ENCODE peak calls at places on chromosomes 16 and 17, in eight cellular contexts. J, T, W, K, R, S, Y and X are unnamed samples.

GRCh38 chr17:44599298-44600175 is 42.3 kb downstream of the FZD2 start:
- DNase-seq in J (peak), T (peak), W (peak), K (peak), R (peak), S (no peak), Y (no peak), X (peak)

GRCh38 chr17:9056566-9056965 is 35.3 kb downstream of the NTN1 start:
- DNase-seq in J (no peak), T (peak), W (no peak), K (no peak), R (no peak), S (no peak), Y (no peak), X (no peak)

GRCh38 chr17:82200743-82201497 is 11.7 kb downstream of the CCDC57 start:
- DNase-seq in J (no peak), T (no peak), W (no peak), K (no peak), R (no peak), S (no peak), Y (no peak), X (no peak)

GRCh38 chr17:32297424-32297823 is 31.8 kb downstream of the RHBDL3 start:
- DNase-seq in J (no peak), T (no peak), W (no peak), K (no peak), R (no peak), S (no peak), Y (no peak), X (no peak)

GRCh38 chr16:21580807-21581206 is 18.6 kb upstream of the METTL9 start:
- DNase-seq in J (no peak), T (no peak), W (no peak), K (no peak), R (no peak), S (no peak), Y (no peak), X (no peak)

GRCh38 chr16:19994771-19995170 is 78.9 kb downstream of the GPR139 start:
- DNase-seq in J (no peak), T (no peak), W (no peak), K (no peak), R (no peak), S (no peak), Y (no peak), X (no peak)

GRCh38 chr16:53084736-53085538 is 30.1 kb downstream of the CHD9 start:
- DNase-seq in J (no peak), T (no peak), W (no peak), K (no peak), R (no peak), S (no peak), Y (no peak), X (no peak)

GRCh38 chr17:50421308-50422031 is 4.5 kb upstream of the ACSF2 start:
- DNase-seq in J (peak), T (no peak), W (no peak), K (no peak), R (no peak), S (no peak), Y (no peak), X (no peak)

GRCh38 chr17:683499-684254 is 31.0 kb downstream of the VPS53 start:
- DNase-seq in J (no peak), T (no peak), W (no peak), K (no peak), R (no peak), S (no peak), Y (no peak), X (no peak)

GRCh38 chr16:24544640-24545039 is 5.3 kb downstream of the RBBP6 start:
- DNase-seq in J (peak), T (no peak), W (no peak), K (peak), R (no peak), S (no peak), Y (no peak), X (no peak)

GRCh38 chr17:70217571-70217970 is 48.2 kb downstream of the KCNJ2 start:
- DNase-seq in J (no peak), T (no peak), W (no peak), K (no peak), R (no peak), S (no peak), Y (no peak), X (no peak)

GRCh38 chr16:82402665-82403218 is 224.0 kb upstream of the CDH13 start:
- DNase-seq in J (no peak), T (no peak), W (no peak), K (no peak), R (no peak), S (no peak), Y (no peak), X (no peak)

GRCh38 chr16:10949424-10949970 is 5.1 kb downstream of the CLEC16A start:
- DNase-seq in J (peak), T (no peak), W (no peak), K (peak), R (no peak), S (no peak), Y (no peak), X (peak)

GRCh38 chr17:32015245-32016013 is 8.2 kb downstream of the LRRC37B start:
- DNase-seq in J (no peak), T (no peak), W (no peak), K (peak), R (no peak), S (no peak), Y (no peak), X (peak)

GRCh38 chr17:41529491-41529915 is 1.4 kb upstream of the KRT19 start:
- DNase-seq in J (no peak), T (no peak), W (no peak), K (no peak), R (no peak), S (no peak), Y (no peak), X (no peak)

GRCh38 chr17:49952209-49952911 is 16.6 kb upstream of the DLX4 start:
- DNase-seq in J (peak), T (peak), W (peak), K (peak), R (peak), S (peak), Y (peak), X (peak)

GRCh38 chr17:72342582-72343527 is 222.0 kb downstream of the SOX9 start:
- DNase-seq in J (peak), T (peak), W (no peak), K (peak), R (no peak), S (peak), Y (peak), X (no peak)
- H3K4me3 ChIP-seq in J (no peak), T (no peak), W (no peak), K (peak), R (no peak), S (no peak), Y (peak), X (no peak)

GRCh38 chr16:23428351-23428750 is 24.6 kb downstream of the COG7 start:
- DNase-seq in J (no peak), T (no peak), W (no peak), K (peak), R (no peak), S (no peak), Y (no peak), X (no peak)

GRCh38 chr16:23435500-23435899 is 17.5 kb downstream of the COG7 start:
- DNase-seq in J (peak), T (peak), W (peak), K (peak), R (no peak), S (peak), Y (peak), X (peak)

GRCh38 chr16:23434380-23434779 is 18.6 kb downstream of the COG7 start:
- DNase-seq in J (peak), T (no peak), W (no peak), K (peak), R (peak), S (no peak), Y (no peak), X (peak)

GRCh38 chr16:23433261-23433920 is 19.6 kb downstream of the COG7 start:
- DNase-seq in J (no peak), T (no peak), W (peak), K (no peak), R (no peak), S (no peak), Y (no peak), X (no peak)

GRCh38 chr16:23432176-23433128 is 20.5 kb downstream of the COG7 start:
- DNase-seq in J (peak), T (no peak), W (no peak), K (no peak), R (no peak), S (no peak), Y (no peak), X (no peak)
- TF ChIP-seq CTCF in J (peak), T (peak), W (peak), K (no peak), R (no peak), S (peak), Y (no peak), X (no peak)

GRCh38 chr17:58525239-58525638 is 10.8 kb upstream of the MTMR4 start:
- DNase-seq in J (peak), T (peak), W (no peak), K (peak), R (peak), S (no peak), Y (no peak), X (peak)
- H3K4me3 ChIP-seq in J (peak), T (no peak), W (no peak), K (no peak), R (no peak), S (peak), Y (no peak), X (no peak)

GRCh38 chr16:88611220-88611821 is 27.1 kb upstream of the IL17C start:
- DNase-seq in J (no peak), T (no peak), W (no peak), K (no peak), R (no peak), S (no peak), Y (no peak), X (no peak)
- TF ChIP-seq CTCF in J (no peak), T (no peak), W (no peak), K (no peak), R (no peak), S (no peak), Y (peak), X (no peak)

DNA sequence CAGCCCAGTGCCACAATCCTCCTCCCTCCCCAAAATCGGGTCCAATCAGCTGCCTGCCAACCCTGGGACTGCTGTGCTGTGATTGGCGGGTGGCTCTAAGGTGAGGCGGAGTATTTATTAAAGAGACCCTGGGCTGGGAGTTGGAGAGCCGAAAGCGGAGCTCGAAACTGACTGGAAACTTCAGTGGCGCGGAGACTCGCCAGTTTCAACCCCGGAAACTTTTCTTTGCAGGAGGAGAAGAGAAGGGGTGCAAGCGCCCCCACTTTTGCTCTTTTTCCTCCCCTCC is at the start of gene SOX9:
- DNase-seq in J (peak), T (peak), W (peak), K (peak), R (peak), S (peak), Y (peak), X (peak)
- H3K4me3 ChIP-seq in J (peak), T (peak), W (peak), K (peak), R (peak), S (peak), Y (peak), X (peak)

DNA sequence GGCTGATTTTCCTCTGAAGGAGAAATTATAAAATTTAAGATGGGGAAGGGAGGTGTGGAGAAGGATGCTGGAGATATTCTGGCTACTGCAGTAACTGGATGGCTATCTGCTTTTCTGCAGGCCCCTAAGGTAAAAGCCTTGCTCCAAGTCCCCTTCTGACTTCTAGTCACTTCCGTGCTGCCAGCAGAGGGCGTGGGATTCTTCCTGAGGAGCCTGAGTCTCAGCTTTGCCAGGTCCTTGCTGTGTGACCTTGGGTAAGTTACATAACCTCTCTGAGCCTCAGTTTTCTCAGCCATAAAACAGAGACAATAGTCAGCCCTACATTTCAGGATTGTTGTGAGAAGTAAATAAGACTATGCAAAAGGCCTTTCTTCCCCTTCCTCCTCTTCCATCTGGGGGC is 24.3 kb upstream of the TMEM220 start:
- DNase-seq in J (peak), T (peak), W (peak), K (peak), R (no peak), S (no peak), Y (no peak), X (no peak)
- TF ChIP-seq CTCF in J (peak), T (no peak), W (peak), K (peak), R (peak), S (peak), Y (no peak), X (peak)

GRCh38 chr16:3166505-3166886 is 21.5 kb upstream of the OR1F1 start:
- DNase-seq in J (no peak), T (no peak), W (no peak), K (no peak), R (no peak), S (no peak), Y (no peak), X (no peak)

GRCh38 chr16:3164121-3164991 is 23.6 kb upstream of the OR1F1 start:
- DNase-seq in J (no peak), T (no peak), W (no peak), K (no peak), R (no peak), S (no peak), Y (no peak), X (no peak)

GRCh38 chr16:3161235-3162018 is 26.6 kb upstream of the OR1F1 start:
- DNase-seq in J (no peak), T (no peak), W (no peak), K (no peak), R (no peak), S (no peak), Y (no peak), X (no peak)

GRCh38 chr16:3168706-3169105 is 19.3 kb upstream of the OR1F1 start:
- DNase-seq in J (no peak), T (no peak), W (no peak), K (no peak), R (no peak), S (no peak), Y (no peak), X (no peak)

GRCh38 chr16:3165111-3165822 is 22.7 kb upstream of the OR1F1 start:
- DNase-seq in J (no peak), T (no peak), W (no peak), K (no peak), R (no peak), S (no peak), Y (no peak), X (no peak)
- H3K4me3 ChIP-seq in J (no peak), T (peak), W (peak), K (no peak), R (no peak), S (peak), Y (peak), X (no peak)

DNA sequence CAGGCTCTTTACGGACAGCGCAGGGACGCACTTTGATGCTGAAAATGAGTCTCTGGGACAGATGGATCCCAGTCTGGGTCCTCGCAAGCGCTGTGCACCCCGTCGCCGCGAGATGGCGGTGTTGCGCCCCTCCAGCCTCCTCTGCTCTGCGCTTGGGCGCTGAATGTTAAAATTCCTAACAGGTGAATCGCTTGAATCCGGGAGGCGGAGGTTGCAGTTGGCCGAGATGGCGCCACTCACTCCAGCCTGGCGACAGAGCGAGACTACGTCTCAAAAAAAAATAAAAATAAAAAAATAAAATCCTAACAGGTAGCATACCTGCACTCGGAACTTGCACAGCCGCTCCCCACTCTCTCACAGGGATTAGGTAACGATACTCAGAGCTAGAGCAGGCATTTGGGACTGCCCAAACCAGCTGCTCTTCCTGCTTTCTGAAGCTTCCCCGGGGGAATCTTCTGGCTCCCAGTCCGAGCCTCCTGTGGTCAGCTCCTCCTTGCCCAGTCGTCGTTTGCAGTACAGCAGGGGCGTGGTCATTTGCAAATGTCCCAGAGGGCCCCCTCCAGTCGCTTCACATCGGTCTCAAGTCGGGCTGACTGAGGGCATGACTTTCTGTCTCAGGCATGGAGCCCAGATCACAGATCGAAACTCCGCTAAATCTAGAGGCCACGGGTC is 26.2 kb upstream of the OSGIN1 start:
- DNase-seq in J (peak), T (peak), W (peak), K (peak), R (peak), S (peak), Y (peak), X (peak)
- TF ChIP-seq CTCF in J (peak), T (peak), W (peak), K (peak), R (peak), S (peak), Y (peak), X (peak)

GRCh38 chr17:3590768-3591167 is 18.4 kb downstream of the TRPV1 start:
- DNase-seq in J (no peak), T (no peak), W (no peak), K (no peak), R (no peak), S (no peak), Y (no peak), X (no peak)
- H3K4me3 ChIP-seq in J (no peak), T (no peak), W (no peak), K (no peak), R (no peak), S (no peak), Y (no peak), X (no peak)